ENCODE peak calls at places on chromosome 1, in four cellular contexts. H, D, V and Q are unnamed samples.

GRCh38 chr1:234702342-234703000 is 92.5 kb upstream of the IRF2BP2 start:
- DNase-seq in V (no peak), D (no peak), H (no peak), Q (no peak)

GRCh38 chr1:162055062-162055461 is 14.4 kb upstream of the NOS1AP start:
- DNase-seq in D (peak; percentile 64), V (no peak), H (no peak), Q (peak; percentile 66)

GRCh38 chr1:45230537-45230936 is 24.1 kb upstream of the ZSWIM5 start:
- DNase-seq in H (no peak), V (no peak), D (peak; percentile 34), Q (no peak)

GRCh38 chr1:226549937-226550670 is 1.5 kb downstream of the STUM start:
- DNase-seq in H (no peak), D (no peak), V (peak; percentile 55), Q (peak; percentile 12)

GRCh38 chr1:54585181-54586066 is 37.4 kb downstream of the ACOT11 start:
- DNase-seq in V (no peak), H (no peak), D (no peak), Q (no peak)

GRCh38 chr1:42379794-42380616 is 587 bp upstream of the RIMKLA start:
- DNase-seq in H (no peak), D (peak; percentile 15), V (peak; percentile 34), Q (no peak)

GRCh38 chr1:193542668-193543067 is 356.3 kb upstream of the B3GALT2 start:
- DNase-seq in H (no peak), V (no peak), D (peak; percentile 3), Q (no peak)

GRCh38 chr1:174160109-174160473 is 771 bp downstream of the RABGAP1L start:
- DNase-seq in H (no peak), V (peak; percentile 58), D (peak; percentile 55), Q (no peak)

GRCh38 chr1:67489643-67490042 is 59.4 kb upstream of the SERBP1 start:
- DNase-seq in D (peak; percentile 36), V (peak; percentile 19), H (no peak), Q (peak; percentile 13)

GRCh38 chr1:26538480-26539412 is 9.2 kb downstream of the RPS6KA1 start:
- DNase-seq in D (peak; percentile 41), V (peak; percentile 80), H (no peak), Q (peak; percentile 41)

GRCh38 chr1:201123866-201124265 is 3.1 kb downstream of the ASCL5 start:
- DNase-seq in D (no peak), V (no peak), H (no peak), Q (no peak)

GRCh38 chr1:116472431-116472961 is 98.3 kb downstream of the CD58 start:
- DNase-seq in H (no peak), V (no peak), D (peak; percentile 62), Q (no peak)

GRCh38 chr1:18883636-18884418 is 18.5 kb downstream of the ALDH4A1 start:
- DNase-seq in V (peak; percentile 81), H (peak; percentile 60), D (peak; percentile 51), Q (peak; percentile 38)

GRCh38 chr1:201091256-201091655 is 21.0 kb downstream of the CACNA1S start:
- DNase-seq in H (no peak), D (no peak), V (no peak), Q (no peak)

GRCh38 chr1:21939650-21940374 is 2.7 kb upstream of the HSPG2 start:
- DNase-seq in H (no peak), D (peak; percentile 83), V (no peak), Q (peak; percentile 78)

GRCh38 chr1:39266269-39266668 is 61.8 kb downstream of the MACF1 start:
- DNase-seq in V (no peak), D (no peak), H (no peak), Q (peak; percentile 27)

GRCh38 chr1:165116732-165117131 is 239.8 kb downstream of the LMX1A start:
- DNase-seq in V (no peak), D (no peak), H (no peak), Q (peak; percentile 48)

DNA sequence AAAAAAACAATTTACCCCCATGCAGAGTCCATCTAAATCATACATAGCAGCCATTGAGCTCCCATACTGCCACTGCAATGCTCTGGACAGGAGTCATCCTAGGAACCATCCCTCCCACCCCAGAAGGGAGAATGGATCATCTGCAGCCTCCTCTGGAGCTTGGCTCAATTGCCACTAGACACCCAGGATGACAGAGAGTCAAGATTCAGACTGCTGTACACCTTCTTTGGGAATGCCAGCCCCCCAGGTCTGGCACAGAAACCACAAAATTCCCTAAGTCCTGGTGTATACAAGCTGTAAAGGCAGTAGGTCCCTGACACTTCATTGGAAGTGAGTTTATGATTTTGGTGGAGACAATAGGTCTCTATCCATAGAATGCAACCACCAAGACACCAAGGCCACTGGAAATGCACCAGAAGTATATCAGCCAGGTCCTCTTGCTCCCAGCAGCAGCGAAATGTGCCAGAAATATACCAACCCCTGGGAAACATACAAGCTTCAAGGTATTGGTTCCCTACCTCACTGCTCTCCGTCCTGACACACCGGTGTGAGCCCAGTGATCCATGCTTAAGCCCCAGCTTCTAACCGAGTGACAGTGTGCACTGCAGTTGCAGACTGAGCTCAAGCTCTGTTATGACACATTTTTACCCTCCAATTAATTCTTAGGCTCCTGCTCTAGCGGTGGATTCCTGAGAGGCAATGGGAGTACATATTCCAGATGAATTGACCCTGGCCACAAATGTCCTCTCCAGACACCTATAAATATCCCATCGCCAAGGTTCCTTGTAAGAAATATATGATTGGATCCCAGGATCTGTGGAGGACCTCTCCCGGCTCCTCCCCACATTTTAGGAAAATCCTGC is 4.4 kb downstream of the TAL1 start:
- DNase-seq in H (no peak), V (peak; percentile 15), D (no peak), Q (no peak)
- TF ChIP-seq EZH2 in H (no peak), V (no peak), D (no peak), Q (no peak)

GRCh38 chr1:20187103-20187812 is 940 bp upstream of the PLA2G2C start:
- DNase-seq in V (peak; percentile 68), D (no peak), H (no peak), Q (no peak)
- TF ChIP-seq SIN3A in V (no peak), D (no peak), H (no peak), Q (no peak)

GRCh38 chr1:71292203-71292602 is 211.4 kb upstream of the ZRANB2 start:
- DNase-seq in D (no peak), V (no peak), H (no peak), Q (no peak)

GRCh38 chr1:71296551-71296950 is 215.7 kb upstream of the ZRANB2 start:
- DNase-seq in V (no peak), H (no peak), D (no peak), Q (no peak)

GRCh38 chr1:71298633-71299032 is 217.8 kb upstream of the ZRANB2 start:
- DNase-seq in V (no peak), D (no peak), H (no peak), Q (no peak)

GRCh38 chr1:71295340-71295739 is 214.5 kb upstream of the ZRANB2 start:
- DNase-seq in D (no peak), V (no peak), H (no peak), Q (no peak)

DNA sequence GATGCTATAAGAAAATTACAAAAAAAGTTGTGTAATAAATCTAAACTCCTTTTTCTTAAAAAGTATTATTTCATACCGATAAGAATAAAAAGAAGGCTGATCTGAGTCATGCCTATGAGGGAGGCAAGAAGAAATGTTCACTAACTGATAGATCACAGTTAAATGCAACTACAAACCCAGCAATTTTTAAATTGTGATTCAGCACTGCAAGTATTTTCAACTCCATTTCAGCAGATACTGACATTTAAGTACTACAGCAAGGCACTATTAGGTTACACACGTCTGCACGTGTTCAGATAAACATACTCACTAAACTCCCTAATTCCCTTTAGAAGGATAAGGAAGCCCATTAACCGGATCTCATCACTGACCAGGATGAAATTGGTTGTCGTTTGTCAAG is 213.3 kb upstream of the ZRANB2 start:
- DNase-seq in V (no peak), D (no peak), H (no peak), Q (no peak)
- TF ChIP-seq RAD21 in V (no peak), D (no peak), H (no peak), Q (no peak)

GRCh38 chr1:160077496-160077895 is 3.8 kb upstream of the KCNJ9 start:
- DNase-seq in V (no peak), H (no peak), D (no peak), Q (no peak)

GRCh38 chr1:160080381-160081100 is 797 bp upstream of the KCNJ9 start:
- DNase-seq in H (no peak), V (no peak), D (no peak), Q (no peak)

GRCh38 chr1:160076295-160076694 is 5.0 kb upstream of the KCNJ9 start:
- DNase-seq in D (no peak), V (no peak), H (no peak), Q (no peak)

GRCh38 chr1:160079448-160079847 is 1.9 kb upstream of the KCNJ9 start:
- DNase-seq in D (no peak), H (no peak), V (no peak), Q (no peak)

GRCh38 chr1:160078392-160079195 is 2.7 kb upstream of the KCNJ9 start:
- DNase-seq in V (peak; percentile 82), H (no peak), D (peak; percentile 61), Q (peak; percentile 23)
- TF ChIP-seq EZH2 in V (no peak), H (no peak), D (no peak), Q (no peak)